ENCODE peak calls at places on chromosome 1, in four cellular contexts. C is K562, A is adrenal gland, G is Peyer's patch. X is an unnamed sample.

GRCh38 chr1:232292818-232293217 is 337.1 kb downstream of the SIPA1L2 start:
- DNase-seq in C (no peak), A (no peak), G (no peak), X (no peak)

GRCh38 chr1:75542818-75543570 is 67.9 kb downstream of the SLC44A5 start:
- DNase-seq in C (no peak), A (no peak), G (no peak), X (no peak)

GRCh38 chr1:101219919-101220695 is 16.7 kb upstream of the S1PR1 start:
- DNase-seq in C (no peak), A (no peak), G (no peak), X (no peak)

GRCh38 chr1:94955767-94956632 is 29.1 kb upstream of the CNN3 start:
- DNase-seq in C (no peak), A (peak; percentile 81), G (no peak), X (no peak)

GRCh38 chr1:39266269-39266668 is 61.8 kb downstream of the MACF1 start:
- DNase-seq in C (no peak), A (no peak), G (no peak), X (no peak)

GRCh38 chr1:41444796-41445195 is 39.7 kb downstream of the EDN2 start:
- DNase-seq in C (no peak), A (no peak), G (no peak), X (no peak)

GRCh38 chr1:89736937-89737733 is 83.7 kb upstream of the LRRC8D start:
- DNase-seq in C (no peak), A (no peak), G (no peak), X (no peak)

GRCh38 chr1:23561076-23561812 is 1.9 kb upstream of the ID3 start:
- DNase-seq in C (no peak), A (no peak), G (no peak), X (no peak)

GRCh38 chr1:182615468-182616129 is 11.4 kb upstream of the RGS16 start:
- DNase-seq in C (no peak), A (no peak), G (peak; percentile 33), X (no peak)

GRCh38 chr1:60880202-60880601 is 202.2 kb upstream of the NFIA start:
- DNase-seq in C (no peak), A (no peak), G (no peak), X (no peak)

GRCh38 chr1:10192263-10192662 is 18.1 kb upstream of the KIF1B start:
- DNase-seq in C (no peak), A (no peak), G (no peak), X (no peak)

GRCh38 chr1:147389532-147390184 is 147.2 kb downstream of the CHD1L start:
- DNase-seq in C (peak; percentile 47), A (no peak), G (no peak), X (no peak)

GRCh38 chr1:4549933-4550332 is 104.5 kb upstream of the AJAP1 start:
- DNase-seq in C (no peak), A (no peak), G (no peak), X (no peak)

GRCh38 chr1:16717174-16718108 is 22.9 kb upstream of the RNU1-4 start:
- DNase-seq in C (peak; percentile 41), A (no peak), G (peak; percentile 17), X (peak; percentile 99)

GRCh38 chr1:7549693-7550161 is 221.4 kb upstream of the VAMP3 start:
- DNase-seq in C (no peak), A (no peak), G (no peak), X (no peak)

GRCh38 chr1:110212165-110213142 is 2.3 kb downstream of the KCNC4 start:
- DNase-seq in C (no peak), A (no peak), G (no peak), X (no peak)

GRCh38 chr1:54118704-54119103 is 34.1 kb downstream of the CDCP2 start:
- DNase-seq in C (no peak), A (peak; percentile 38), G (no peak), X (no peak)
- TF ChIP-seq POLR2A in C (no peak), A (no peak), G (no peak), X (no peak)

DNA sequence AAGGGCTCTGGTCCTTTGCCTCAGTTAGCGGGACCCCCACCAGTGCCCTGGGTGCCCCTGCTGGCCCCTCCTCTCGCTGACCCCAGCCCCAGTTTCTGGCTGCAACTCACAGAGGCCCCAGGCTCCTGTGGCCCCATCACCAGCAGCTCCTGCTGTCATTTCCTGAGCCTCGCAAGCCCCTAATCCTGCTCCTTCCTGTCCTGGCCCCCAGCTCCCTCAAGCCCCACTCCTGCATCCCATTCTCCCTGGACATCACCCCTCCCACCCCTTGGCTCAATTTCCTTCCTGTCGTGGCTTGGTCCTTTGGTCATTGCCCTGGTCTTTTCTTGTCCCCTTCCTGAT is 8.6 kb downstream of the TNFRSF1B start:
- DNase-seq in C (no peak), A (no peak), G (no peak), X (no peak)
- H3K4me1 ChIP-seq in C (peaks cover 34% of the 10 kb centered on the region), A (peaks cover 76% of the 10 kb centered on the region), G (peaks cover 59% of the 10 kb centered on the region), X (peaks cover 81% of the 10 kb centered on the region)

GRCh38 chr1:168572669-168573068 is 3.7 kb upstream of the XCL1 start:
- DNase-seq in C (no peak), A (no peak), G (no peak), X (no peak)
- TF ChIP-seq POLR2A in C (no peak), A (no peak), G (no peak), X (no peak)

GRCh38 chr1:156155760-156156495 is 2.5 kb downstream of the SEMA4A start:
- DNase-seq in C (no peak), A (no peak), G (no peak), X (no peak)
- H3K4me1 ChIP-seq in C (peaks cover 8% of the 10 kb centered on the region), A (no peaks in the 10 kb centered on the region), G (peaks cover 5% of the 10 kb centered on the region), X (peaks cover 13% of the 10 kb centered on the region)

GRCh38 chr1:56441586-56441985 is 137.8 kb downstream of the PLPP3 start:
- DNase-seq in C (no peak), A (no peak), G (no peak), X (no peak)
- TF ChIP-seq POLR2A in C (no peak), A (no peak), G (no peak), X (no peak)

GRCh38 chr1:22055463-22055862 is 3.0 kb downstream of the CDC42 start:
- DNase-seq in C (no peak), A (no peak), G (no peak), X (no peak)
- H3K4me1 ChIP-seq in C (peaks cover 21% of the 10 kb centered on the region), A (peaks cover 60% of the 10 kb centered on the region), G (no peaks in the 10 kb centered on the region), X (peaks cover 67% of the 10 kb centered on the region)

GRCh38 chr1:46171872-46172271 is 3.0 kb upstream of the TSPAN1 start:
- DNase-seq in C (no peak), A (no peak), G (no peak), X (no peak)
- TF ChIP-seq POLR2A in C (no peak), A (no peak), G (no peak), X (no peak)

GRCh38 chr1:31588751-31589515 is 12.6 kb downstream of the TINAGL1 start:
- DNase-seq in C (no peak), A (peak; percentile 67), G (peak; percentile 13), X (no peak)

GRCh38 chr1:31585736-31586365 is 9.5 kb downstream of the TINAGL1 start:
- DNase-seq in C (no peak), A (no peak), G (peak; percentile 8), X (no peak)

GRCh38 chr1:31587720-31588423 is 11.6 kb downstream of the TINAGL1 start:
- DNase-seq in C (peak; percentile 64), A (peak; percentile 88), G (peak; percentile 28), X (no peak)

GRCh38 chr1:31584869-31585735 is 8.8 kb downstream of the TINAGL1 start:
- DNase-seq in C (no peak), A (no peak), G (peak; percentile 1), X (no peak)

GRCh38 chr1:31586376-31587327 is 10.3 kb downstream of the TINAGL1 start:
- DNase-seq in C (no peak), A (no peak), G (peak; percentile 3), X (no peak)
- H3K4me1 ChIP-seq in C (no peaks in the 10 kb centered on the region), A (peaks cover 52% of the 10 kb centered on the region), G (no peaks in the 10 kb centered on the region), X (peaks cover 58% of the 10 kb centered on the region)

DNA sequence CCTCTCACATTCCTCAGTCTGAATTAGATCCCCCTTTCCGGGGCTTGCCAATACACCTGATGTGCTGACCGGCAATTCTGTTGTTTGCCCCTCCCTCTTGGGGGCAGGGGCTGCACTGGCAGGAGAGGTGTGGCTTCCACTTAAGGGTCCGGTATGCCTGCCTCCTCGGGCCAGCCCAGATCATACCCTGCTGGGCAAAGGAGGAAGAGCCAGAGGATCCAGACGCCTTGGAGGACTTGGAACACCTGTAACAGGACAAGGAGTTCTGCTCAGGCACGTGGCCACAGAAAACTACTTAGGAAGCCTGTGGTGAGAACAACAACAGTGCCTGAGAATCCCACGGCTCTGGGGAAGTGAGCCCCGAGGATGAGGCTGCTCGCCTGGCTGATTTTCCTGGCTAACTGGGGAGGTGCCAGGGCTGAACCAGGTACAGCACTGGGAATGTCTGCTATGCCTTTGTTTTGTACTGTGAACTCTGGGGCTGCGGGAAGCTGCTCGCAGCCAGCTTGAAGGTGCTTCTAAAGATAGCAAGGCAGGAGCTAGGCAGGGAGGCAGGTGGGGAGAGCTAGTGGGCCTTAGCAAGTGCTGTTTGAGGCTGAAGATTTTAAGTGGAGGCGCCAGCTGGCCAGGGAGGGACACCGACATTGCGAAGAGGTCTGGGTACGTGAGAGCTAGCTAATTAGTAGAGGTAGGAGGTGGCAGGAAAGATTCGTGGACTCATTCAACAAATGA is at the start of gene SMPDL3B:
- DNase-seq in C (peak; percentile 60), A (no peak), G (no peak), X (no peak)
- TF ChIP-seq POLR2A in C (no peak), A (no peak), G (peak; percentile 31), X (no peak)